ENCODE peak calls at places on chromosomes 5 and 9, in four cellular contexts. K is HepG2, Q is H1, N is K562. O is an unnamed sample.

GRCh38 chr9:5500441-5501235 is 9.7 kb upstream of the PDCD1LG2 start:
- DNase-seq in K (no peak), Q (no peak), N (peak), O (no peak)

GRCh38 chr5:55851675-55851979 is 470 bp downstream of the IL31RA start:
- DNase-seq in K (no peak), Q (no peak), N (no peak), O (no peak)

GRCh38 chr9:27373851-27374250 is 76.9 kb upstream of the EQTN start:
- DNase-seq in K (no peak), Q (no peak), N (peak), O (no peak)

GRCh38 chr5:158013939-158014338 is 155.0 kb upstream of the CLINT1 start:
- DNase-seq in K (peak), Q (peak), N (peak), O (no peak)

GRCh38 chr9:127950513-127951210 is 13.0 kb upstream of the DPM2 start:
- DNase-seq in K (peak), Q (no peak), N (no peak), O (no peak)

GRCh38 chr5:32172908-32173393 is 1.2 kb downstream of the GOLPH3 start:
- DNase-seq in K (no peak), Q (no peak), N (no peak), O (no peak)

GRCh38 chr9:115374724-115375268 is 256.8 kb upstream of the TNC start:
- DNase-seq in K (no peak), Q (no peak), N (no peak), O (no peak)

GRCh38 chr5:134708301-134708700 is 30.0 kb upstream of the CAMLG start:
- DNase-seq in K (no peak), Q (no peak), N (no peak), O (no peak)

GRCh38 chr5:124980174-124980941 is 233.9 kb upstream of the ZNF608 start:
- DNase-seq in K (no peak), Q (peak), N (no peak), O (peak)

GRCh38 chr5:179806250-179807045 is at the start of gene MGAT4B:
- DNase-seq in K (no peak), Q (peak), N (peak), O (no peak)

GRCh38 chr5:126998201-126998631 is 32.1 kb downstream of the MARCHF3 start:
- DNase-seq in K (no peak), Q (no peak), N (peak), O (peak)

GRCh38 chr5:173554989-173555705 is 61.3 kb downstream of the BOD1 start:
- DNase-seq in K (peak), Q (no peak), N (no peak), O (no peak)

GRCh38 chr9:98062161-98062560 is 5.6 kb downstream of the NANS start:
- DNase-seq in K (no peak), Q (no peak), N (no peak), O (no peak)

GRCh38 chr5:149407331-149408251 is 28.5 kb upstream of the IL17B start:
- DNase-seq in K (no peak), Q (no peak), N (no peak), O (no peak)

GRCh38 chr5:167710444-167711025 is 580.9 kb upstream of the WWC1 start:
- DNase-seq in K (no peak), Q (no peak), N (no peak), O (no peak)

GRCh38 chr5:154296525-154297159 is 106.1 kb downstream of the GALNT10 start:
- DNase-seq in K (no peak), Q (no peak), N (no peak), O (no peak)

DNA sequence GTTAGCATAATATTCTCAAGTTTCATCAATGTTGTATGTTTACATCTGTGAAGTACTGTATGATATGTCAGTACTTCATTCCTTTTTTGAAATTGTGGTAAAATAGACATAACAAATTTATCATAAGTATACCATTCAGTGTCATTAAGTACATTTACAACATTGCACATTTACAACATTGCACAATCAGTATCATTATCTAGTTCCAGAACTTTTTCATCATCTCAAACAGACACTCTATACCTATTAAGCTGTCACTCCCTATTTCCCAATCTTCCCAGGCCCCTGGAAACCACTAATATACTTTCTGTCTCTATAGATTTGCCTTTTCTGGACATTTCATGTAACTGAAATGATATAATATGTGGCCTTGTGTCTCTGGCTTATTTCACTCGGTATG is 75.1 kb upstream of the ATG10 start:
- DNase-seq in K (no peak), Q (no peak), N (no peak), O (no peak)
- TF ChIP-seq GABPA in K (no peak), Q (no peak), N (no peak), O (no peak)

GRCh38 chr9:120117081-120117480 is 462.9 kb downstream of the CDK5RAP2 start:
- DNase-seq in K (no peak), Q (no peak), N (no peak), O (no peak)
- TF ChIP-seq BRCA1 in K (no peak), Q (no peak), N (no peak), O (no peak)

GRCh38 chr9:88988796-88989641 is 2.2 kb upstream of the S1PR3 start:
- DNase-seq in K (no peak), Q (no peak), N (no peak), O (no peak)
- TF ChIP-seq GABPA in K (no peak), Q (no peak), N (no peak), O (no peak)

GRCh38 chr5:17096975-17097695 is 120.3 kb upstream of the BASP1 start:
- DNase-seq in K (no peak), Q (no peak), N (no peak), O (no peak)
- TF ChIP-seq BRCA1 in K (no peak), Q (no peak), N (no peak), O (no peak)

DNA sequence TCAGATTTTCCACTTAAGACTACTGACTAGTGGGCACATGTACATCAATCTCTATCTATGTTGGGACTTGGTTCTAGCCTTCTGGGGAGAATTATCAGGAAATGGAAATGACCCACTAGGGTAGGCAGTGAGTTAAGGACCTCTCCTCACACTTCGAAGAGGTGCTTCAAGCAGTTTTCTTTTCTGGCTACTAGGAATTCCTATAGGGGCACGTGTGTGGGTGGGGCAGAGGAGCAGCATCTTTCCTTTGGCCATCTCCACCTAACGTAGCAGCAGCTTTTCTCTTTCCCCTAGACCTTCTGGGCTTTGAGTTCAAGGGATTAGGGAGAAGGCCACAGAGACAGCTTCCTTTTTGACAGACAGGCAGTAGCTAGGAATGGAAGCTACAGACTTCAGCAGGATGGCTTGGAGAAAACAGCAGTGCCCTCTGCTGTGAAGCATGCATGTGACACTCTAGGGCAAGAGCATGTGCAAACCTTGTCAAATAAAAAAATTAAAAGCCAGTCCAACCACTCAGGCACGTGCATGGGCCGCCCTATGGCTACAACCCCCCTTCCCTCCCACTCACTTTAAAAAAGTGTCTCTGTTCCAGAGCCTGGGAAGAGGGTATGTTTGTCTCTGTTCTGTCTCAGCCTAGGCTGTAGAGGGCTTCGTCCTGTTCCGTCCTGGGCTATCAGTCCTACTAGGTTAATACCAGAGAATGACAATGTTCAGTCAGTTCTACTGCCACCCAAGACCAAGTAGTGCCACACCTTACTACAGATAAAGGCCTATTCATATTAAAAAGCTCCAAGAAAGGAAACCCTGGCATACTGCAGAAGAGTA is 8.7 kb upstream of the GFRA3 start:
- DNase-seq in K (peak), Q (no peak), N (peak), O (no peak)
- TF ChIP-seq GABPA in K (no peak), Q (no peak), N (no peak), O (no peak)

O was measured in GM12878.